ENCODE peak calls at places on chromosomes 7 and 10, in ten cellular contexts. D is activated T-cell treated with anti-CD3 and anti-CD28 coated beads for 4 hours; J is pancreas; S is iPS-NIHi11; I is tibial artery; B is type B pancreatic cell; V is Daoy; K is left cardiac atrium; H is CD8-positive, alpha-beta T cell; L is stimulated activated naive B cell treated with anti-CD40 and anti-IgM and Interleukin-4, amounts not matched to agents 10 μg/mL and 1 μg/mL and 100 μg/mL, for 72 hours. X is an unnamed sample.

GRCh38 chr10:95133016-95133752 is 60.9 kb upstream of the ACSM6 start:
- DNase-seq in B (no peak), K (peak; percentile 74), V (peak; percentile 75), L (peak; percentile 63), H (peak; percentile 47), D (peak; percentile 51), S (peak; percentile 82), I (peak; percentile 61), J (peak; percentile 81), X (no peak)

GRCh38 chr7:99244942-99245341 is 27.7 kb upstream of the MYH16 start:
- DNase-seq in D (no peak), S (peak; percentile 11), I (no peak), V (peak; percentile 85), J (no peak), B (no peak), L (no peak), H (no peak), K (no peak), X (no peak)

GRCh38 chr7:79091661-79092060 is 361.8 kb downstream of the MAGI2 start:
- DNase-seq in D (no peak), L (no peak), S (no peak), I (no peak), K (no peak), V (no peak), H (no peak), B (no peak), J (no peak), X (no peak)

GRCh38 chr7:13111230-13111629 is 423.8 kb downstream of the ARL4A start:
- DNase-seq in L (no peak), V (peak; percentile 16), D (no peak), H (no peak), B (no peak), K (no peak), I (no peak), S (no peak), J (no peak), X (no peak)

GRCh38 chr10:11886138-11886474 is 63.0 kb downstream of the PROSER2 start:
- DNase-seq in H (no peak), K (no peak), S (no peak), I (no peak), J (no peak), D (no peak), V (no peak), B (no peak), L (no peak), X (no peak)

GRCh38 chr10:71266147-71266917 is 52.7 kb upstream of the SLC29A3 start:
- DNase-seq in B (no peak), I (no peak), K (peak; percentile 60), V (peak; percentile 65), H (no peak), J (no peak), D (no peak), S (no peak), L (no peak), X (peak; percentile 80)

GRCh38 chr10:132283604-132284382 is 24.0 kb downstream of the STK32C start:
- DNase-seq in J (no peak), L (no peak), D (no peak), K (no peak), H (no peak), S (no peak), I (no peak), V (no peak), B (no peak), X (peak; percentile 43)

GRCh38 chr10:98916751-98917150 is 318.9 kb downstream of the HPSE2 start:
- DNase-seq in D (no peak), S (no peak), H (no peak), L (no peak), B (no peak), V (peak; percentile 50), K (no peak), I (no peak), J (no peak), X (no peak)

GRCh38 chr10:124238367-124238766 is 145.0 kb upstream of the CHST15 start:
- DNase-seq in J (no peak), L (no peak), D (no peak), B (no peak), I (no peak), S (no peak), K (no peak), H (no peak), V (no peak), X (no peak)

GRCh38 chr10:79433324-79434222 is 11.9 kb downstream of the ZCCHC24 start:
- DNase-seq in L (no peak), J (no peak), V (no peak), K (no peak), B (no peak), D (no peak), S (no peak), I (peak; percentile 20), H (no peak), X (no peak)

GRCh38 chr10:14381475-14381874 is 50.8 kb upstream of the FRMD4A start:
- DNase-seq in V (no peak), K (no peak), D (no peak), H (no peak), B (no peak), I (no peak), J (no peak), L (no peak), S (no peak), X (no peak)

GRCh38 chr10:93462881-93463280 is 19.3 kb downstream of the MYOF start:
- DNase-seq in H (no peak), V (peak; percentile 79), D (no peak), I (no peak), K (no peak), B (no peak), S (no peak), J (no peak), L (peak; percentile 11), X (no peak)

GRCh38 chr10:73773152-73773879 is 8.5 kb upstream of the CHCHD1 start:
- DNase-seq in K (no peak), D (no peak), L (no peak), S (no peak), J (no peak), B (no peak), V (peak; percentile 6), H (no peak), I (no peak), X (no peak)

GRCh38 chr7:139620676-139621344 is 97.3 kb downstream of the CLEC2L start:
- DNase-seq in V (peak; percentile 26), I (no peak), S (peak; percentile 84), H (peak; percentile 54), D (peak; percentile 52), K (no peak), J (no peak), L (peak; percentile 17), B (no peak), X (no peak)